ENCODE peak calls at places on chromosomes 5 and 9, in nine cellular contexts. W is GM12891; T is NCI-H345; H is natural killer cell; Y is NCI-H69; O is mesendoderm; S is stimulated activated CD4-positive, alpha-beta T cell treated with anti-CD3 and anti-CD28 coated beads, Interleukin-1b, Interleukin-23, amount 100 ng/mL, for 24 hours; J is pancreas; Q is activated T-cell treated with anti-CD3 and anti-CD28 coated beads for 1 hour. U is an unnamed sample.

GRCh38 chr5:54701179-54701578 is 183.6 kb downstream of the SNX18 start:
- DNase-seq in W (no peak), T (no peak), H (no peak), Y (no peak), O (peak), S (no peak), J (no peak), Q (no peak), U (peak)

GRCh38 chr9:4298255-4299005 is 1.4 kb downstream of the GLIS3 start:
- DNase-seq in W (peak), T (peak), H (no peak), Y (peak), O (peak), S (no peak), J (peak), Q (peak), U (no peak)

GRCh38 chr5:33557605-33558004 is 116.8 kb downstream of the TARS1 start:
- DNase-seq in W (no peak), T (no peak), H (no peak), Y (no peak), O (no peak), S (no peak), J (no peak), Q (no peak), U (no peak)

GRCh38 chr5:35656721-35657120 is 39.1 kb downstream of the SPEF2 start:
- DNase-seq in W (no peak), T (no peak), H (no peak), Y (no peak), O (peak), S (no peak), J (no peak), Q (no peak), U (no peak)

GRCh38 chr5:57684299-57684702 is 201.7 kb upstream of the ACTBL2 start:
- DNase-seq in W (no peak), T (no peak), H (no peak), Y (peak), O (peak), S (no peak), J (no peak), Q (no peak), U (no peak)

GRCh38 chr9:109817146-109817845 is 37.3 kb downstream of the PALM2AKAP2 start:
- DNase-seq in W (no peak), T (no peak), H (no peak), Y (peak), O (peak), S (no peak), J (no peak), Q (no peak), U (no peak)

GRCh38 chr9:88803551-88804288 is 187.5 kb upstream of the S1PR3 start:
- DNase-seq in W (no peak), T (no peak), H (no peak), Y (peak), O (no peak), S (no peak), J (no peak), Q (no peak), U (peak)

GRCh38 chr5:65062684-65063083 is 294.0 kb downstream of the CWC27 start:
- DNase-seq in W (no peak), T (no peak), H (no peak), Y (peak), O (peak), S (no peak), J (no peak), Q (no peak), U (no peak)

GRCh38 chr9:114434878-114435311 is 47.1 kb upstream of the AKNA start:
- DNase-seq in W (peak), T (peak), H (no peak), Y (peak), O (peak), S (no peak), J (no peak), Q (no peak), U (peak)

GRCh38 chr9:138053996-138054752 is 176.6 kb downstream of the CACNA1B start:
- DNase-seq in W (no peak), T (no peak), H (no peak), Y (no peak), O (no peak), S (no peak), J (no peak), Q (no peak), U (no peak)

GRCh38 chr9:89528540-89528939 is 30.6 kb upstream of the SEMA4D start:
- DNase-seq in W (no peak), T (no peak), H (no peak), Y (no peak), O (no peak), S (no peak), J (no peak), Q (no peak), U (peak)

GRCh38 chr5:90134892-90135291 is 274.7 kb downstream of the CETN3 start:
- DNase-seq in W (no peak), T (no peak), H (no peak), Y (no peak), O (no peak), S (no peak), J (no peak), Q (no peak), U (peak)

U was measured in Calu3.